ENCODE peak calls at places on chromosomes 16 and 17, in ten cellular contexts. U, P, S, M, T, A, V, H, X and K are unnamed samples.

GRCh38 chr17:16652847-16653366 is 743 bp downstream of the ZNF624 start:
- DNase-seq in U (no peak), P (no peak), S (no peak), M (peak; percentile 3), T (no peak), A (no peak), V (peak; percentile 74), H (no peak), X (no peak), K (peak; percentile 74)

GRCh38 chr16:87724490-87725291 is 41.1 kb downstream of the KLHDC4 start:
- DNase-seq in U (no peak), P (no peak), S (no peak), M (no peak), T (no peak), A (peak; percentile 77), V (peak; percentile 17), H (no peak), X (no peak), K (no peak)

GRCh38 chr16:84785843-84786538 is 33.8 kb upstream of the CRISPLD2 start:
- DNase-seq in U (peak; percentile 64), P (no peak), S (no peak), M (peak; percentile 30), T (no peak), A (peak; percentile 71), V (peak; percentile 65), H (no peak), X (no peak), K (no peak)

GRCh38 chr17:49552070-49552751 is 23.5 kb upstream of the NXPH3 start:
- DNase-seq in U (no peak), P (no peak), S (no peak), M (no peak), T (no peak), A (no peak), V (no peak), H (no peak), X (no peak), K (peak; percentile 12)

GRCh38 chr16:81519298-81520150 is 74.9 kb downstream of the CMIP start:
- DNase-seq in U (no peak), P (no peak), S (no peak), M (no peak), T (no peak), A (no peak), V (no peak), H (no peak), X (no peak), K (peak; percentile 59)

GRCh38 chr17:76241205-76241539 is 879 bp upstream of the RNF157 start:
- DNase-seq in U (peak; percentile 56), P (no peak), S (no peak), M (peak; percentile 22), T (no peak), A (no peak), V (no peak), H (no peak), X (no peak), K (no peak)

GRCh38 chr17:16106161-16106891 is 106.7 kb downstream of the TTC19 start:
- DNase-seq in U (no peak), P (peak; percentile 1), S (no peak), M (peak; percentile 35), T (no peak), A (peak; percentile 60), V (no peak), H (no peak), X (no peak), K (no peak)

GRCh38 chr16:87608400-87608985 is 6.2 kb downstream of the JPH3 start:
- DNase-seq in U (peak; percentile 83), P (no peak), S (peak; percentile 20), M (peak; percentile 92), T (peak; percentile 53), A (no peak), V (no peak), H (no peak), X (peak; percentile 44), K (peak; percentile 72)

GRCh38 chr17:38415250-38416194 is 12.7 kb upstream of the ARHGAP23 start:
- DNase-seq in U (no peak), P (no peak), S (no peak), M (peak; percentile 85), T (peak; percentile 64), A (peak; percentile 93), V (peak; percentile 43), H (peak; percentile 39), X (no peak), K (no peak)

GRCh38 chr16:69107311-69107962 is 2.0 kb downstream of the HAS3 start:
- DNase-seq in U (peak; percentile 64), P (no peak), S (no peak), M (peak; percentile 62), T (peak; percentile 25), A (no peak), V (no peak), H (no peak), X (no peak), K (no peak)

GRCh38 chr16:87723224-87723619 is 42.6 kb downstream of the KLHDC4 start:
- DNase-seq in U (peak; percentile 78), P (no peak), S (peak; percentile 93), M (no peak), T (no peak), A (peak; percentile 96), V (peak; percentile 21), H (no peak), X (no peak), K (peak; percentile 63)

GRCh38 chr17:77332981-77333685 is 192.4 kb downstream of the SEC14L1 start:
- DNase-seq in U (peak; percentile 30), P (peak; percentile 88), S (peak; percentile 66), M (peak; percentile 75), T (no peak), A (no peak), V (no peak), H (no peak), X (peak; percentile 23), K (peak; percentile 59)

GRCh38 chr17:5272313-5272712 is 9.8 kb upstream of the RABEP1 start:
- DNase-seq in U (no peak), P (no peak), S (no peak), M (no peak), T (no peak), A (no peak), V (no peak), H (no peak), X (no peak), K (no peak)

GRCh38 chr16:51592013-51592501 is 441.0 kb upstream of the SALL1 start:
- DNase-seq in U (no peak), P (no peak), S (no peak), M (no peak), T (no peak), A (no peak), V (peak; percentile 15), H (no peak), X (no peak), K (no peak)

GRCh38 chr17:60146206-60146605 is 3.6 kb upstream of the CA4 start:
- DNase-seq in U (no peak), P (no peak), S (no peak), M (no peak), T (no peak), A (no peak), V (no peak), H (no peak), X (no peak), K (peak; percentile 84)

GRCh38 chr16:4624827-4625616 is 396 bp downstream of the MGRN1 start:
- DNase-seq in U (peak; percentile 79), P (no peak), S (peak; percentile 22), M (peak; percentile 68), T (no peak), A (no peak), V (no peak), H (peak; percentile 59), X (peak; percentile 69), K (peak; percentile 48)